ENCODE peak calls at places on chromosomes 4 and X, in six cellular contexts. F, U, G, K, D and R are unnamed samples.

GRCh38 chr4:56218230-56218895 is 168.9 kb downstream of the AASDH start:
- DNase-seq in F (no peak), U (no peak), G (no peak), K (no peak), D (no peak), R (no peak)

GRCh38 chr4:16794816-16795445 is 103.5 kb downstream of the LDB2 start:
- DNase-seq in F (no peak), U (peak; percentile 63), G (peak; percentile 27), K (peak; percentile 71), D (peak; percentile 43), R (peak; percentile 0)

GRCh38 chrX:80817002-80817401 is 7.3 kb upstream of the BRWD3 start:
- DNase-seq in F (no peak), U (peak; percentile 8), G (no peak), K (no peak), D (no peak), R (no peak)

GRCh38 chrX:13448941-13449340 is 120.5 kb upstream of the EGFL6 start:
- DNase-seq in F (no peak), U (no peak), G (no peak), K (no peak), D (no peak), R (no peak)

GRCh38 chr4:87012265-87012953 is 77.6 kb downstream of the AFF1 start:
- DNase-seq in F (no peak), U (no peak), G (no peak), K (no peak), D (no peak), R (no peak)

GRCh38 chrX:44104699-44105098 is 131.5 kb upstream of the NDP start:
- DNase-seq in F (no peak), U (no peak), G (no peak), K (no peak), D (no peak), R (no peak)

GRCh38 chrX:49001521-49002090 is 458 bp downstream of the GRIPAP1 start:
- DNase-seq in F (peak; percentile 46), U (peak; percentile 27), G (peak; percentile 22), K (peak; percentile 58), D (no peak), R (peak; percentile 26)

GRCh38 chrX:118724775-118725174 is 2.6 kb upstream of the IL13RA1 start:
- DNase-seq in F (no peak), U (peak; percentile 30), G (no peak), K (peak; percentile 35), D (no peak), R (no peak)

GRCh38 chrX:17511556-17511955 is 136.6 kb downstream of the NHS start:
- DNase-seq in F (no peak), U (no peak), G (no peak), K (peak; percentile 34), D (no peak), R (no peak)

GRCh38 chr4:147057631-147057980 is 111.9 kb upstream of the TTC29 start:
- DNase-seq in F (no peak), U (peak; percentile 81), G (no peak), K (peak; percentile 41), D (no peak), R (no peak)

GRCh38 chr4:184934184-184934583 is 84.1 kb upstream of the HELT start:
- DNase-seq in F (no peak), U (no peak), G (no peak), K (no peak), D (no peak), R (no peak)

GRCh38 chr4:153785830-153786721 is 2.8 kb downstream of the SFRP2 start:
- DNase-seq in F (no peak), U (peak; percentile 49), G (no peak), K (peak; percentile 70), D (no peak), R (peak; percentile 2)

GRCh38 chr4:178553201-178553600 is 1111.0 kb upstream of the AGA start:
- DNase-seq in F (no peak), U (no peak), G (no peak), K (no peak), D (no peak), R (no peak)

GRCh38 chr4:24321151-24321550 is 263.2 kb downstream of the DHX15 start:
- DNase-seq in F (no peak), U (peak; percentile 81), G (no peak), K (peak; percentile 73), D (no peak), R (no peak)

GRCh38 chr4:22873899-22874298 is 181.2 kb downstream of the GBA3 start:
- DNase-seq in F (no peak), U (no peak), G (no peak), K (no peak), D (no peak), R (no peak)
- TF ChIP-seq CTCF in F (no peak), U (no peak), G (no peak), K (no peak), D (no peak), R (no peak)

GRCh38 chr4:1340861-1341260 is 6.1 kb upstream of the UVSSA start:
- DNase-seq in F (no peak), U (no peak), G (no peak), K (no peak), D (no peak), R (no peak)
- H3K4me3 ChIP-seq in F (no peak overlapping the region), U (no peak overlapping the region), G (no peak overlapping the region), K (no peak overlapping the region), D (no peak overlapping the region), R (no peak overlapping the region)

DNA sequence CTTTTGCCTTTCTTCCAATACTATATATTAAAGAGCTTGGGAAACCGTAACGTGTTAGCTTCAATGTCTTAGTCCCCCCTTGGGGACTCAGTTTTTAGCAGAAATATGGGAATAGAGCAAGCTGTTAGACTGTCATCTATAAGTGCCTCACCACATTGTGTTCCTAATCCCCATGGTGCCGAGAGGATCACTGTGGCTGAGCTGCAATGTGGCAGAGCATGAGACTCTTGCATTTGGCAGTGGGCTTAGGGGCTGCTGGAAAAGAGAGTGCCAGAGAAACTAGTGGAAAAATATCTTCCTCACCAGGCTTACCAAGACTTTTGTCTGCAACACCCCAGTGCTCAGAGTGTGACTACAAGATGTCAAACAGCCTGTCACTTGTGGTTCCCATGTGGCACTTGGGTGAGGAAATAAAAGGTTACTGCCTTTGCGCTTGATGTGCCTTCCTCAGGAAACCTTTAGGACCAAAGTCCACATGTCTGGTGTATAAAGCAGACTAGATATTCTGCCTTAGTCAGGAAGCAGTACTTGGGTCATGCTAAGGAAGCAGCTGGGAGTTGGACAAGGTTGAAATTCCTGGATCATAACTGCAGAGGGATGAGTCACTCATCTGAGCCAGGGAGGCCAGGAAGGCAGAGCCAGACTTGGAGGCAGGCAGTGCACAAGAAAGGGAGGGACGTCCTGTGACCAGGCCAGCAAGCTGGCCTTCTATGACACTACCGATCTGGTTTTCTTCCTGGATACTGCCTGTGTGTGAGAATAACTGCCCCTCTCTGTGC is 9.7 kb upstream of the MAGEA4 start:
- DNase-seq in F (no peak), U (peak; percentile 85), G (peak; percentile 28), K (peak; percentile 92), D (peak; percentile 33), R (no peak)
- TF ChIP-seq CTCF in F (no peak), U (no peak), G (no peak), K (no peak), D (no peak), R (no peak)

GRCh38 chrX:133218329-133218728 is at the start of gene TFDP3:
- DNase-seq in F (no peak), U (no peak), G (no peak), K (no peak), D (no peak), R (no peak)

GRCh38 chrX:133215747-133216146 is 2.4 kb downstream of the TFDP3 start:
- DNase-seq in F (no peak), U (peak; percentile 3), G (peak; percentile 11), K (peak; percentile 31), D (no peak), R (no peak)

GRCh38 chrX:133215017-133215416 is 3.1 kb downstream of the TFDP3 start:
- DNase-seq in F (no peak), U (no peak), G (no peak), K (no peak), D (no peak), R (no peak)

GRCh38 chrX:133214316-133214715 is 3.8 kb downstream of the TFDP3 start:
- DNase-seq in F (no peak), U (no peak), G (no peak), K (peak; percentile 66), D (no peak), R (no peak)
- H3K4me3 ChIP-seq in F (no peak overlapping the region), U (no peak overlapping the region), G (no peak overlapping the region), K (no peak overlapping the region), D (no peak overlapping the region), R (no peak overlapping the region)

GRCh38 chr4:77045490-77045889 is 30.3 kb downstream of the CCNI start:
- DNase-seq in F (no peak), U (peak; percentile 45), G (no peak), K (peak; percentile 56), D (no peak), R (no peak)
- TF ChIP-seq CTCF in F (no peak), U (peak; percentile 36), G (peak; percentile 15), K (peak; percentile 36), D (no peak), R (no peak)

GRCh38 chrX:2967998-2968909 is 38.1 kb upstream of the ARSH start:
- DNase-seq in F (no peak), U (peak; percentile 79), G (peak; percentile 16), K (peak; percentile 55), D (peak; percentile 14), R (no peak)

GRCh38 chrX:2965965-2966364 is 36.8 kb upstream of the ARSD start:
- DNase-seq in F (no peak), U (no peak), G (no peak), K (no peak), D (no peak), R (peak; percentile 4)

GRCh38 chrX:2967012-2967411 is 37.9 kb upstream of the ARSD start:
- DNase-seq in F (no peak), U (no peak), G (no peak), K (no peak), D (no peak), R (no peak)

GRCh38 chrX:2969021-2969420 is 37.3 kb upstream of the ARSH start:
- DNase-seq in F (no peak), U (no peak), G (no peak), K (no peak), D (no peak), R (no peak)

DNA sequence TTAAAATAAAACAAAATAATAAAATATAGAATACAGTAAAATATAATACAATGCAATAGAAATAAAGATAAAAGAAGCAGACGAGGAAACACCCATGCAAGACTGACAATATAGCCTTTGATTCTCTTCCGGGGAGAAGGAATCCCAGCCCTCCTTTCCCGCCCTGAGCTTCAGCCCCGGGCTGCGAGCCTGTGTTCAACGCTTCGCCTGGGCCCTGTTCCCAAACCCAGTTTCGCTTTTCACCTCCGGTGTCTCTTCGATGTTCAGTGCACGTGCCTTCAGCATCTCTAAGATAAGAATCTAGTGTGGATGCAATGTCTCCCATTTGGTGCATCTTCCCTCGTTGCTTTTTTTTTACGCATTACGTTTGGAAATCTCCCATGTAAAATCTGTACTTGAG is 38.4 kb upstream of the ARSD start:
- DNase-seq in F (no peak), U (no peak), G (no peak), K (no peak), D (no peak), R (no peak)
- H3K4me3 ChIP-seq in F (no peak overlapping the region), U (peak overlapping the region; percentile 34), G (no peak overlapping the region), K (no peak overlapping the region), D (no peak overlapping the region), R (no peak overlapping the region)

DNA sequence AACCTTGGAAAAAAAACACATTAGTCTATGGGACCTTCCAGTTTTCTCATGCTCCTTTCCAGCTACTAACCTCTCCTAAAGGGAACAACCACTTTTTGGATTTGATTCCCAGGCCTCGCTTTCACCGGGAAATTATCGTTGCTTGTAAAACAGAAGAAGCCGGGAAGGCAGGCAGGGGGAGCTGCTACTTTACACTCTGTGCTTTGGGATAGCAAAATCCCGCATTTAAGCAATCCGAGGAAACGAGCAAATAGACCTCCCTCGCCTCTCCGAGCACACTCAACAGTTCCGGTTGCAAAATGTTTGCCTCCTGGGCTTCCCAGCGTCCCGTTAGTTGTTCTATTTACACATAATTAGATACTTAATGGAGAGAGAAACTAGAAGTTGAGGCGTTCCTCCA is 1.2 kb downstream of the CD38 start:
- DNase-seq in F (no peak), U (peak; percentile 51), G (peak; percentile 33), K (peak; percentile 63), D (peak; percentile 51), R (no peak)
- TF ChIP-seq CTCF in F (no peak), U (peak; percentile 55), G (no peak), K (peak; percentile 55), D (no peak), R (no peak)